ENCODE peak calls at places on chromosomes 4 and X, in seven cellular contexts. F is T-helper 2 cell; G is T-cell; X is uterus; V is stimulated activated CD4-positive, alpha-beta T cell treated with anti-CD3 and anti-CD28 coated beads, Interleukin-12 subunit alpha, Interleukin-12 subunit beta, amount 100 ng/mL, for 4 hours; Y is omental fat pad; L is activated CD8-positive, alpha-beta memory T cell treated with anti-CD3 and anti-CD28 coated beads for 1 hour. S is an unnamed sample.

GRCh38 chr4:91502365-91502764 is 801.4 kb upstream of the GRID2 start:
- DNase-seq in F (no peak), G (no peak), X (no peak), V (no peak), Y (no peak), L (no peak), S (no peak)

GRCh38 chr4:123783091-123783765 is 386.6 kb downstream of the SPRY1 start:
- DNase-seq in F (no peak), G (no peak), X (no peak), V (no peak), Y (no peak), L (no peak), S (no peak)

GRCh38 chrX:17635231-17635630 is 102.1 kb upstream of the SCML1 start:
- DNase-seq in F (no peak), G (no peak), X (no peak), V (no peak), Y (no peak), L (no peak), S (no peak)

GRCh38 chr4:61520176-61520575 is 320.1 kb downstream of the ADGRL3 start:
- DNase-seq in F (no peak), G (no peak), X (no peak), V (no peak), Y (no peak), L (no peak), S (no peak)

GRCh38 chrX:46722742-46723568 is 36.0 kb downstream of the SLC9A7 start:
- DNase-seq in F (no peak), G (no peak), X (no peak), V (no peak), Y (no peak), L (no peak), S (no peak)

GRCh38 chrX:103220511-103221406 is 5.9 kb downstream of the BEX4 start:
- DNase-seq in F (no peak), G (no peak), X (no peak), V (no peak), Y (no peak), L (no peak), S (no peak)

GRCh38 chr4:156710571-156711195 is 260.9 kb downstream of the PDGFC start:
- DNase-seq in F (no peak), G (no peak), X (no peak), V (no peak), Y (no peak), L (no peak), S (no peak)

GRCh38 chr4:113094802-113095201 is 45.3 kb downstream of the ANK2 start:
- DNase-seq in F (no peak), G (no peak), X (no peak), V (no peak), Y (no peak), L (no peak), S (no peak)

GRCh38 chr4:112852586-112852985 is 196.9 kb upstream of the ANK2 start:
- DNase-seq in F (no peak), G (no peak), X (no peak), V (no peak), Y (no peak), L (no peak), S (no peak)

GRCh38 chr4:132334081-132334480 is 815.0 kb upstream of the PCDH10 start:
- DNase-seq in F (no peak), G (no peak), X (no peak), V (no peak), Y (no peak), L (no peak), S (no peak)

GRCh38 chrX:65705439-65705838 is 38.0 kb downstream of the MSN start:
- DNase-seq in F (no peak), G (no peak), X (no peak), V (no peak), Y (no peak), L (no peak), S (no peak)

GRCh38 chr4:41061482-41062185 is 152.7 kb downstream of the APBB2 start:
- DNase-seq in F (no peak), G (no peak), X (no peak), V (no peak), Y (no peak), L (no peak), S (no peak)

GRCh38 chrX:103628386-103629290 is at the start of gene TCEAL1:
- DNase-seq in F (peak), G (peak), X (peak), V (peak), Y (peak), L (no peak), S (no peak)